ENCODE peak calls at places on chromosomes 11 and 22, in nine cellular contexts. R, I, N, E, Q, K, Y, A and Z are unnamed samples.

GRCh38 chr11:34631737-34632104 is 10.8 kb downstream of the EHF start:
- DNase-seq in R (no peak), I (no peak), N (no peak), E (no peak), Q (no peak), K (no peak), Y (no peak), A (no peak), Z (no peak)

GRCh38 chr11:113906038-113906437 is 1.4 kb downstream of the HTR3B start:
- DNase-seq in R (no peak), I (no peak), N (peak), E (no peak), Q (no peak), K (peak), Y (peak), A (peak), Z (no peak)

GRCh38 chr11:1472180-1473005 is 14.2 kb downstream of the MOB2 start:
- DNase-seq in R (no peak), I (no peak), N (no peak), E (no peak), Q (no peak), K (no peak), Y (no peak), A (no peak), Z (peak)

GRCh38 chr11:1760351-1761109 is 3.2 kb downstream of the CTSD start:
- DNase-seq in R (peak), I (no peak), N (no peak), E (no peak), Q (peak), K (no peak), Y (peak), A (peak), Z (no peak)

GRCh38 chr11:66614073-66614472 is 2.4 kb upstream of the RBM14 start:
- DNase-seq in R (no peak), I (no peak), N (no peak), E (no peak), Q (no peak), K (no peak), Y (no peak), A (no peak), Z (no peak)

GRCh38 chr11:75474878-75475766 is 42.1 kb upstream of the KLHL35 start:
- DNase-seq in R (no peak), I (no peak), N (peak), E (peak), Q (peak), K (no peak), Y (peak), A (peak), Z (no peak)

GRCh38 chr11:2621919-2622318 is 77.9 kb downstream of the KCNQ1OT1 start:
- DNase-seq in R (no peak), I (no peak), N (no peak), E (no peak), Q (no peak), K (no peak), Y (no peak), A (no peak), Z (no peak)

GRCh38 chr22:35842954-35843353 is 125.3 kb downstream of the APOL5 start:
- DNase-seq in R (no peak), I (no peak), N (peak), E (no peak), Q (no peak), K (peak), Y (peak), A (peak), Z (peak)

GRCh38 chr11:27217948-27218410 is 145.0 kb downstream of the CCDC34 start:
- DNase-seq in R (no peak), I (no peak), N (peak), E (no peak), Q (no peak), K (peak), Y (peak), A (peak), Z (peak)

GRCh38 chr11:71418643-71419042 is 29.6 kb downstream of the DHCR7 start:
- DNase-seq in R (no peak), I (no peak), N (no peak), E (no peak), Q (no peak), K (no peak), Y (no peak), A (no peak), Z (no peak)

GRCh38 chr11:105220175-105220574 is 80.6 kb upstream of the CARD18 start:
- DNase-seq in R (no peak), I (no peak), N (no peak), E (no peak), Q (no peak), K (peak), Y (peak), A (peak), Z (no peak)

GRCh38 chr22:37820350-37820749 is 2.8 kb upstream of the GALR3 start:
- DNase-seq in R (no peak), I (no peak), N (no peak), E (no peak), Q (no peak), K (no peak), Y (no peak), A (no peak), Z (no peak)

GRCh38 chr22:32411388-32411787 is 659 bp downstream of the RTCB start:
- DNase-seq in R (no peak), I (no peak), N (peak), E (peak), Q (no peak), K (peak), Y (peak), A (peak), Z (peak)

GRCh38 chr11:13486926-13487660 is 8.7 kb downstream of the PTH start:
- DNase-seq in R (no peak), I (peak), N (peak), E (peak), Q (peak), K (peak), Y (peak), A (peak), Z (no peak)

GRCh38 chr22:24359452-24360120 is 67.8 kb upstream of the ADORA2A start:
- DNase-seq in R (no peak), I (no peak), N (no peak), E (no peak), Q (no peak), K (no peak), Y (peak), A (no peak), Z (no peak)

GRCh38 chr11:27701262-27702105 is 1.2 kb upstream of the BDNF start:
- DNase-seq in R (no peak), I (no peak), N (peak), E (no peak), Q (peak), K (no peak), Y (peak), A (peak), Z (no peak)

GRCh38 chr11:477042-477715 is 27.1 kb downstream of the PTDSS2 start:
- DNase-seq in R (no peak), I (no peak), N (peak), E (no peak), Q (no peak), K (no peak), Y (no peak), A (no peak), Z (no peak)

GRCh38 chr11:69295995-69296889 is 2.3 kb downstream of the MYEOV start:
- DNase-seq in R (no peak), I (no peak), N (peak), E (no peak), Q (no peak), K (peak), Y (peak), A (peak), Z (peak)

GRCh38 chr11:7901319-7901854 is 29.7 kb downstream of the OR10A6 start:
- DNase-seq in R (no peak), I (no peak), N (no peak), E (no peak), Q (no peak), K (no peak), Y (no peak), A (no peak), Z (no peak)

GRCh38 chr11:68052137-68052873 is 13.5 kb downstream of the TCIRG1 start:
- DNase-seq in R (no peak), I (no peak), N (no peak), E (no peak), Q (no peak), K (no peak), Y (no peak), A (no peak), Z (no peak)

GRCh38 chr11:2166091-2166851 is 5.3 kb upstream of the INS start:
- DNase-seq in R (no peak), I (peak), N (peak), E (peak), Q (no peak), K (no peak), Y (no peak), A (peak), Z (peak)

GRCh38 chr11:133070790-133071189 is 461.5 kb downstream of the OPCML start:
- DNase-seq in R (no peak), I (no peak), N (no peak), E (no peak), Q (no peak), K (no peak), Y (no peak), A (no peak), Z (no peak)

GRCh38 chr11:1513326-1514296 is 27.0 kb upstream of the MOB2 start:
- DNase-seq in R (no peak), I (no peak), N (no peak), E (no peak), Q (no peak), K (no peak), Y (no peak), A (no peak), Z (no peak)

GRCh38 chr11:86202013-86202336 is 42.6 kb upstream of the EED start:
- DNase-seq in R (no peak), I (no peak), N (no peak), E (peak), Q (no peak), K (no peak), Y (no peak), A (no peak), Z (no peak)

GRCh38 chr11:75490221-75491181 is 35.2 kb downstream of the GDPD5 start:
- DNase-seq in R (no peak), I (no peak), N (peak), E (no peak), Q (no peak), K (peak), Y (peak), A (no peak), Z (peak)